ENCODE peak calls at places on chromosome 11, in six cellular contexts. O is hippocampal formation; U is A673; G is stimulated activated CD8-positive, alpha-beta memory T cell treated with anti-CD3 and anti-CD28 coated beads, Interleukin-12 subunit alpha, Interleukin-12 subunit beta, amount 100 ng/mL, for 1 hour; L is heart left ventricle; P is astrocyte. I is an unnamed sample.

GRCh38 chr11:61609970-61610347 is 29.1 kb upstream of the SYT7 start:
- DNase-seq in O (no peak), U (peak), G (no peak), L (no peak), P (no peak), I (no peak)

GRCh38 chr11:8265681-8266241 is 2.1 kb upstream of the LMO1 start:
- DNase-seq in O (no peak), U (no peak), G (no peak), L (no peak), P (no peak), I (no peak)

GRCh38 chr11:31821779-31822574 is 10.9 kb upstream of the PAX6 start:
- DNase-seq in O (no peak), U (peak), G (no peak), L (no peak), P (no peak), I (no peak)

GRCh38 chr11:27701262-27702105 is 1.2 kb upstream of the BDNF start:
- DNase-seq in O (no peak), U (peak), G (no peak), L (peak), P (peak), I (no peak)

GRCh38 chr11:1267441-1268100 is 41.9 kb downstream of the TOLLIP start:
- DNase-seq in O (no peak), U (no peak), G (no peak), L (no peak), P (no peak), I (no peak)

GRCh38 chr11:83326326-83326725 is 40.2 kb upstream of the CCDC90B start:
- DNase-seq in O (no peak), U (no peak), G (no peak), L (no peak), P (no peak), I (no peak)

GRCh38 chr11:2590131-2590950 is 109.5 kb downstream of the KCNQ1OT1 start:
- DNase-seq in O (no peak), U (no peak), G (no peak), L (no peak), P (no peak), I (no peak)

GRCh38 chr11:704799-705645 is 1.0 kb upstream of the EPS8L2 start:
- DNase-seq in O (no peak), U (no peak), G (no peak), L (no peak), P (no peak), I (peak)

GRCh38 chr11:859394-860131 is 16.9 kb downstream of the TSPAN4 start:
- DNase-seq in O (peak), U (peak), G (no peak), L (peak), P (peak), I (no peak)

GRCh38 chr11:134866981-134867675 is 455.1 kb upstream of the B3GAT1 start:
- DNase-seq in O (no peak), U (no peak), G (no peak), L (no peak), P (no peak), I (no peak)

GRCh38 chr11:73469401-73469800 is 93.2 kb downstream of the RELT start:
- DNase-seq in O (no peak), U (no peak), G (no peak), L (no peak), P (no peak), I (no peak)

GRCh38 chr11:36622431-36623136 is 24.5 kb upstream of the RAG2 start:
- DNase-seq in O (no peak), U (peak), G (no peak), L (no peak), P (peak), I (no peak)

GRCh38 chr11:134685981-134686380 is 273.9 kb upstream of the B3GAT1 start:
- DNase-seq in O (no peak), U (no peak), G (no peak), L (no peak), P (no peak), I (no peak)

GRCh38 chr11:68380786-68381622 is 68.6 kb downstream of the LRP5 start:
- DNase-seq in O (no peak), U (no peak), G (no peak), L (peak), P (peak), I (no peak)

GRCh38 chr11:62372871-62373270 is 35.6 kb downstream of the ASRGL1 start:
- DNase-seq in O (no peak), U (no peak), G (no peak), L (no peak), P (no peak), I (no peak)

GRCh38 chr11:120662071-120662611 is 150.6 kb downstream of the GRIK4 start:
- DNase-seq in O (no peak), U (no peak), G (no peak), L (no peak), P (no peak), I (no peak)

GRCh38 chr11:27216268-27217149 is 146.5 kb downstream of the CCDC34 start:
- DNase-seq in O (no peak), U (peak), G (no peak), L (peak), P (peak), I (no peak)

GRCh38 chr11:5600374-5600851 is 4.0 kb downstream of the TRIM6 start:
- DNase-seq in O (no peak), U (peak), G (peak), L (peak), P (peak), I (no peak)

GRCh38 chr11:65524747-65525658 is at the start of gene SCYL1:
- DNase-seq in O (peak), U (peak), G (peak), L (peak), P (peak), I (peak)

GRCh38 chr11:94597896-94598295 is 30.7 kb downstream of the PIWIL4 start:
- DNase-seq in O (no peak), U (peak), G (no peak), L (no peak), P (no peak), I (no peak)

GRCh38 chr11:76380977-76381719 is at the start of the genes GVQW3 and THAP12:
- DNase-seq in O (peak), U (peak), G (peak), L (peak), P (peak), I (peak)

GRCh38 chr11:39570526-39570925 is 1888.9 kb downstream of the LRRC4C start:
- DNase-seq in O (no peak), U (peak), G (no peak), L (no peak), P (peak), I (no peak)

GRCh38 chr11:9859491-9860305 is 195.8 kb downstream of the SWAP70 start:
- DNase-seq in O (no peak), U (no peak), G (no peak), L (no peak), P (peak), I (no peak)